ENCODE peak calls at places on chromosomes 12 and 14, in eight cellular contexts. One of them, this sample, is unnamed.
A peak's percentile ranks its signal among the peaks of the same experiment; 100 is the strongest.

GRCh38 chr14:21999400-21999799 is 325.8 kb upstream of the OR4E1 start:
- DNase-seq in WERI-Rb-1: no peak
- DNase-seq in hypothalamus: no peak
- DNase-seq in stimulated activated CD4-positive, alpha-beta T cell treated with anti-CD3 and anti-CD28 coated beads, Interleukin-12 subunit alpha, Interleukin-12 subunit beta, amount 100 ng/mL, for 24 hours: no peak
- DNase-seq in foreskin fibroblast: no peak
- DNase-seq in HT-29: no peak
- DNase-seq in EH: no peak
- DNase-seq in ACHN: no peak
- DNase-seq in this sample: no peak

GRCh38 chr14:81208489-81208888 is 12.3 kb downstream of the GTF2A1 start:
- DNase-seq in EH: no peak
- DNase-seq in hypothalamus: no peak
- DNase-seq in stimulated activated CD4-positive, alpha-beta T cell treated with anti-CD3 and anti-CD28 coated beads, Interleukin-12 subunit alpha, Interleukin-12 subunit beta, amount 100 ng/mL, for 24 hours: no peak
- DNase-seq in WERI-Rb-1: no peak
- DNase-seq in foreskin fibroblast: no peak
- DNase-seq in HT-29: no peak
- DNase-seq in ACHN: no peak
- DNase-seq in this sample: no peak

GRCh38 chr12:91178139-91178561 is 4.5 kb downstream of the DCN start:
- DNase-seq in foreskin fibroblast: no peak
- DNase-seq in ACHN: peak; percentile 72
- DNase-seq in hypothalamus: no peak
- DNase-seq in stimulated activated CD4-positive, alpha-beta T cell treated with anti-CD3 and anti-CD28 coated beads, Interleukin-12 subunit alpha, Interleukin-12 subunit beta, amount 100 ng/mL, for 24 hours: no peak
- DNase-seq in HT-29: peak; percentile 30
- DNase-seq in WERI-Rb-1: no peak
- DNase-seq in EH: peak; percentile 59
- DNase-seq in this sample: peak; percentile 31

GRCh38 chr12:6684609-6685008 is 4.6 kb downstream of the ZNF384 start:
- DNase-seq in EH: peak; percentile 49
- DNase-seq in HT-29: peak; percentile 27
- DNase-seq in stimulated activated CD4-positive, alpha-beta T cell treated with anti-CD3 and anti-CD28 coated beads, Interleukin-12 subunit alpha, Interleukin-12 subunit beta, amount 100 ng/mL, for 24 hours: no peak
- DNase-seq in hypothalamus: no peak
- DNase-seq in WERI-Rb-1: peak; percentile 24
- DNase-seq in foreskin fibroblast: no peak
- DNase-seq in ACHN: peak; percentile 63
- DNase-seq in this sample: peak; percentile 34

GRCh38 chr14:53870997-53871396 is 85.6 kb downstream of the BMP4 start:
- DNase-seq in WERI-Rb-1: no peak
- DNase-seq in stimulated activated CD4-positive, alpha-beta T cell treated with anti-CD3 and anti-CD28 coated beads, Interleukin-12 subunit alpha, Interleukin-12 subunit beta, amount 100 ng/mL, for 24 hours: no peak
- DNase-seq in foreskin fibroblast: no peak
- DNase-seq in ACHN: no peak
- DNase-seq in EH: no peak
- DNase-seq in hypothalamus: no peak
- DNase-seq in HT-29: no peak
- DNase-seq in this sample: peak; percentile 57

GRCh38 chr12:25730489-25731349 is 177.6 kb upstream of the LMNTD1 start:
- DNase-seq in stimulated activated CD4-positive, alpha-beta T cell treated with anti-CD3 and anti-CD28 coated beads, Interleukin-12 subunit alpha, Interleukin-12 subunit beta, amount 100 ng/mL, for 24 hours: no peak
- DNase-seq in HT-29: no peak
- DNase-seq in ACHN: no peak
- DNase-seq in WERI-Rb-1: no peak
- DNase-seq in hypothalamus: no peak
- DNase-seq in foreskin fibroblast: no peak
- DNase-seq in EH: no peak
- DNase-seq in this sample: no peak

GRCh38 chr14:32709072-32709471 is 229.6 kb upstream of the NPAS3 start:
- DNase-seq in WERI-Rb-1: no peak
- DNase-seq in HT-29: no peak
- DNase-seq in ACHN: peak; percentile 72
- DNase-seq in hypothalamus: no peak
- DNase-seq in stimulated activated CD4-positive, alpha-beta T cell treated with anti-CD3 and anti-CD28 coated beads, Interleukin-12 subunit alpha, Interleukin-12 subunit beta, amount 100 ng/mL, for 24 hours: no peak
- DNase-seq in EH: peak; percentile 88
- DNase-seq in foreskin fibroblast: peak; percentile 64
- DNase-seq in this sample: no peak

GRCh38 chr12:119835068-119835467 is 42.1 kb downstream of the CIT start:
- DNase-seq in ACHN: peak; percentile 13
- DNase-seq in HT-29: peak; percentile 21
- DNase-seq in EH: peak; percentile 7
- DNase-seq in foreskin fibroblast: peak; percentile 26
- DNase-seq in WERI-Rb-1: peak; percentile 69
- DNase-seq in stimulated activated CD4-positive, alpha-beta T cell treated with anti-CD3 and anti-CD28 coated beads, Interleukin-12 subunit alpha, Interleukin-12 subunit beta, amount 100 ng/mL, for 24 hours: no peak
- DNase-seq in hypothalamus: no peak
- DNase-seq in this sample: no peak

GRCh38 chr12:124727244-124727673 is 136.4 kb downstream of the SCARB1 start:
- DNase-seq in foreskin fibroblast: peak; percentile 83
- DNase-seq in EH: peak; percentile 87
- DNase-seq in hypothalamus: peak; percentile 67
- DNase-seq in HT-29: peak; percentile 80
- DNase-seq in WERI-Rb-1: no peak
- DNase-seq in ACHN: no peak
- DNase-seq in stimulated activated CD4-positive, alpha-beta T cell treated with anti-CD3 and anti-CD28 coated beads, Interleukin-12 subunit alpha, Interleukin-12 subunit beta, amount 100 ng/mL, for 24 hours: no peak
- DNase-seq in this sample: peak; percentile 65

GRCh38 chr14:29601559-29602109 is 326.0 kb downstream of the PRKD1 start:
- DNase-seq in WERI-Rb-1: peak; percentile 9
- DNase-seq in foreskin fibroblast: peak; percentile 21
- DNase-seq in EH: peak; percentile 26
- DNase-seq in ACHN: no peak
- DNase-seq in hypothalamus: no peak
- DNase-seq in stimulated activated CD4-positive, alpha-beta T cell treated with anti-CD3 and anti-CD28 coated beads, Interleukin-12 subunit alpha, Interleukin-12 subunit beta, amount 100 ng/mL, for 24 hours: no peak
- DNase-seq in HT-29: no peak
- DNase-seq in this sample: no peak

GRCh38 chr12:13455765-13456164 is 259.2 kb downstream of the EMP1 start:
- DNase-seq in WERI-Rb-1: no peak
- DNase-seq in hypothalamus: no peak
- DNase-seq in HT-29: no peak
- DNase-seq in EH: no peak
- DNase-seq in stimulated activated CD4-positive, alpha-beta T cell treated with anti-CD3 and anti-CD28 coated beads, Interleukin-12 subunit alpha, Interleukin-12 subunit beta, amount 100 ng/mL, for 24 hours: no peak
- DNase-seq in foreskin fibroblast: no peak
- DNase-seq in ACHN: no peak
- DNase-seq in this sample: no peak

GRCh38 chr14:64906022-64906421 is 8.2 kb upstream of the CHURC1 start:
- DNase-seq in ACHN: no peak
- DNase-seq in HT-29: no peak
- DNase-seq in foreskin fibroblast: no peak
- DNase-seq in EH: peak; percentile 23
- DNase-seq in stimulated activated CD4-positive, alpha-beta T cell treated with anti-CD3 and anti-CD28 coated beads, Interleukin-12 subunit alpha, Interleukin-12 subunit beta, amount 100 ng/mL, for 24 hours: no peak
- DNase-seq in WERI-Rb-1: no peak
- DNase-seq in hypothalamus: no peak
- DNase-seq in this sample: no peak

GRCh38 chr12:10941916-10942607 is 3.0 kb upstream of the TAS2R14 start:
- DNase-seq in ACHN: peak; percentile 17
- DNase-seq in hypothalamus: no peak
- DNase-seq in EH: no peak
- DNase-seq in stimulated activated CD4-positive, alpha-beta T cell treated with anti-CD3 and anti-CD28 coated beads, Interleukin-12 subunit alpha, Interleukin-12 subunit beta, amount 100 ng/mL, for 24 hours: no peak
- DNase-seq in WERI-Rb-1: no peak
- DNase-seq in HT-29: peak; percentile 95
- DNase-seq in foreskin fibroblast: no peak
- DNase-seq in this sample: peak; percentile 3

GRCh38 chr12:124774054-124774461 is 89.6 kb downstream of the SCARB1 start:
- DNase-seq in hypothalamus: no peak
- DNase-seq in ACHN: no peak
- DNase-seq in WERI-Rb-1: no peak
- DNase-seq in stimulated activated CD4-positive, alpha-beta T cell treated with anti-CD3 and anti-CD28 coated beads, Interleukin-12 subunit alpha, Interleukin-12 subunit beta, amount 100 ng/mL, for 24 hours: no peak
- DNase-seq in EH: no peak
- DNase-seq in foreskin fibroblast: no peak
- DNase-seq in HT-29: no peak
- DNase-seq in this sample: no peak